ENCODE peak calls at places on chromosome 18, in seven cellular contexts. One of them, this sample, is unnamed.

GRCh38 chr18:78309307-78309706 is 670.3 kb upstream of the SALL3 start:
- DNase-seq in LoVo: no peak
- DNase-seq in non-pigmented ciliary epithelial cell: no peak
- DNase-seq in amniotic stem cell: no peak
- DNase-seq in HT-29: no peak
- DNase-seq in H54: no peak
- DNase-seq in GM23338: no peak
- DNase-seq in this sample: no peak

GRCh38 chr18:45962461-45962860 is 4.7 kb downstream of the EPG5 start:
- DNase-seq in H54: no peak
- DNase-seq in GM23338: no peak
- DNase-seq in HT-29: no peak
- DNase-seq in LoVo: no peak
- DNase-seq in amniotic stem cell: no peak
- DNase-seq in non-pigmented ciliary epithelial cell: peak
- DNase-seq in this sample: no peak

GRCh38 chr18:21085579-21086161 is 25.9 kb downstream of the ROCK1 start:
- DNase-seq in GM23338: no peak
- DNase-seq in H54: no peak
- DNase-seq in non-pigmented ciliary epithelial cell: no peak
- DNase-seq in HT-29: no peak
- DNase-seq in LoVo: no peak
- DNase-seq in amniotic stem cell: no peak
- DNase-seq in this sample: no peak

GRCh38 chr18:48875942-48876511 is 74.7 kb downstream of the SMAD7 start:
- DNase-seq in amniotic stem cell: no peak
- DNase-seq in H54: no peak
- DNase-seq in non-pigmented ciliary epithelial cell: no peak
- DNase-seq in HT-29: no peak
- DNase-seq in GM23338: peak
- DNase-seq in LoVo: no peak
- DNase-seq in this sample: no peak

GRCh38 chr18:63285332-63285731 is 34.2 kb downstream of the BCL2 start:
- DNase-seq in HT-29: no peak
- DNase-seq in amniotic stem cell: no peak
- DNase-seq in non-pigmented ciliary epithelial cell: no peak
- DNase-seq in H54: no peak
- DNase-seq in GM23338: no peak
- DNase-seq in LoVo: no peak
- DNase-seq in this sample: no peak

GRCh38 chr18:59912007-59912550 is 12.3 kb downstream of the PMAIP1 start:
- DNase-seq in HT-29: no peak
- DNase-seq in GM23338: no peak
- DNase-seq in non-pigmented ciliary epithelial cell: no peak
- DNase-seq in LoVo: no peak
- DNase-seq in H54: no peak
- DNase-seq in amniotic stem cell: no peak
- DNase-seq in this sample: no peak

GRCh38 chr18:46474487-46475366 is 182.3 kb downstream of the LOXHD1 start:
- DNase-seq in HT-29: no peak
- DNase-seq in amniotic stem cell: no peak
- DNase-seq in H54: no peak
- DNase-seq in LoVo: no peak
- DNase-seq in non-pigmented ciliary epithelial cell: no peak
- DNase-seq in GM23338: no peak
- DNase-seq in this sample: no peak

GRCh38 chr18:3596324-3597158 is 146.6 kb downstream of the TGIF1 start:
- DNase-seq in GM23338: no peak
- DNase-seq in H54: no peak
- DNase-seq in amniotic stem cell: no peak
- DNase-seq in non-pigmented ciliary epithelial cell: no peak
- DNase-seq in LoVo: no peak
- DNase-seq in HT-29: peak
- DNase-seq in this sample: no peak

GRCh38 chr18:42425025-42425424 is 470.0 kb downstream of the PIK3C3 start:
- DNase-seq in LoVo: no peak
- DNase-seq in non-pigmented ciliary epithelial cell: no peak
- DNase-seq in GM23338: peak
- DNase-seq in HT-29: no peak
- DNase-seq in amniotic stem cell: no peak
- DNase-seq in H54: no peak
- DNase-seq in this sample: no peak

GRCh38 chr18:49111191-49111988 is 160.6 kb upstream of the SMAD7 start:
- DNase-seq in amniotic stem cell: no peak
- DNase-seq in non-pigmented ciliary epithelial cell: no peak
- DNase-seq in GM23338: no peak
- DNase-seq in LoVo: no peak
- DNase-seq in H54: no peak
- DNase-seq in HT-29: peak
- DNase-seq in this sample: no peak

GRCh38 chr18:67919316-67919715 is 402.8 kb upstream of the DSEL start:
- DNase-seq in HT-29: no peak
- DNase-seq in H54: no peak
- DNase-seq in GM23338: no peak
- DNase-seq in amniotic stem cell: no peak
- DNase-seq in non-pigmented ciliary epithelial cell: no peak
- DNase-seq in LoVo: no peak
- DNase-seq in this sample: no peak

GRCh38 chr18:13269599-13270011 is 51.0 kb downstream of the LDLRAD4 start:
- DNase-seq in H54: no peak
- DNase-seq in HT-29: no peak
- DNase-seq in amniotic stem cell: no peak
- DNase-seq in LoVo: no peak
- DNase-seq in GM23338: no peak
- DNase-seq in non-pigmented ciliary epithelial cell: no peak
- DNase-seq in this sample: no peak

GRCh38 chr18:75029456-75029855 is 179.5 kb downstream of the PTGR3 start:
- DNase-seq in HT-29: no peak
- DNase-seq in non-pigmented ciliary epithelial cell: no peak
- DNase-seq in LoVo: no peak
- DNase-seq in H54: no peak
- DNase-seq in GM23338: no peak
- DNase-seq in amniotic stem cell: no peak
- DNase-seq in this sample: no peak

GRCh38 chr18:79796531-79797390 is 977 bp upstream of the KCNG2 start:
- DNase-seq in GM23338: peak
- DNase-seq in HT-29: no peak
- DNase-seq in non-pigmented ciliary epithelial cell: no peak
- DNase-seq in H54: no peak
- DNase-seq in amniotic stem cell: no peak
- DNase-seq in LoVo: no peak
- DNase-seq in this sample: no peak

GRCh38 chr18:57439617-57439975 is 4.4 kb downstream of the ONECUT2 start:
- DNase-seq in H54: no peak
- DNase-seq in non-pigmented ciliary epithelial cell: no peak
- DNase-seq in LoVo: no peak
- DNase-seq in amniotic stem cell: no peak
- DNase-seq in GM23338: peak
- DNase-seq in HT-29: no peak
- DNase-seq in this sample: no peak

GRCh38 chr18:26227051-26227672 is 917 bp downstream of the TAF4B start:
- DNase-seq in HT-29: peak
- DNase-seq in LoVo: peak
- DNase-seq in amniotic stem cell: no peak
- DNase-seq in H54: no peak
- DNase-seq in GM23338: peak
- DNase-seq in non-pigmented ciliary epithelial cell: no peak
- DNase-seq in this sample: no peak

GRCh38 chr18:10432781-10433180 is 21.7 kb upstream of the APCDD1 start:
- DNase-seq in amniotic stem cell: no peak
- DNase-seq in LoVo: no peak
- DNase-seq in GM23338: no peak
- DNase-seq in H54: no peak
- DNase-seq in non-pigmented ciliary epithelial cell: no peak
- DNase-seq in HT-29: no peak
- DNase-seq in this sample: no peak

GRCh38 chr18:45171575-45172225 is 443.6 kb upstream of the SLC14A2 start:
- DNase-seq in LoVo: no peak
- DNase-seq in H54: no peak
- DNase-seq in amniotic stem cell: no peak
- DNase-seq in GM23338: no peak
- DNase-seq in non-pigmented ciliary epithelial cell: no peak
- DNase-seq in HT-29: no peak
- DNase-seq in this sample: no peak

GRCh38 chr18:52326001-52326400 is 14.0 kb upstream of the DCC start:
- DNase-seq in LoVo: no peak
- DNase-seq in amniotic stem cell: no peak
- DNase-seq in GM23338: no peak
- DNase-seq in HT-29: no peak
- DNase-seq in non-pigmented ciliary epithelial cell: no peak
- DNase-seq in H54: no peak
- DNase-seq in this sample: no peak

GRCh38 chr18:25896956-25897355 is 193.5 kb downstream of the SS18 start:
- DNase-seq in LoVo: no peak
- DNase-seq in non-pigmented ciliary epithelial cell: no peak
- DNase-seq in amniotic stem cell: no peak
- DNase-seq in HT-29: no peak
- DNase-seq in GM23338: no peak
- DNase-seq in H54: no peak
- DNase-seq in this sample: no peak

GRCh38 chr18:48541026-48541746 is 2.4 kb downstream of the CTIF start:
- DNase-seq in LoVo: peak
- DNase-seq in GM23338: peak
- DNase-seq in HT-29: peak
- DNase-seq in amniotic stem cell: peak
- DNase-seq in H54: peak
- DNase-seq in non-pigmented ciliary epithelial cell: no peak
- DNase-seq in this sample: no peak

GRCh38 chr18:52950153-52950552 is 610.2 kb downstream of the DCC start:
- DNase-seq in HT-29: no peak
- DNase-seq in amniotic stem cell: no peak
- DNase-seq in non-pigmented ciliary epithelial cell: no peak
- DNase-seq in LoVo: no peak
- DNase-seq in GM23338: no peak
- DNase-seq in H54: no peak
- DNase-seq in this sample: no peak

GRCh38 chr18:37298816-37299215 is 266.8 kb downstream of the CELF4 start:
- DNase-seq in amniotic stem cell: no peak
- DNase-seq in HT-29: no peak
- DNase-seq in non-pigmented ciliary epithelial cell: no peak
- DNase-seq in LoVo: no peak
- DNase-seq in GM23338: no peak
- DNase-seq in H54: no peak
- DNase-seq in this sample: no peak

GRCh38 chr18:23238651-23239349 is 103.5 kb downstream of the CABLES1 start:
- DNase-seq in LoVo: no peak
- DNase-seq in non-pigmented ciliary epithelial cell: no peak
- DNase-seq in HT-29: no peak
- DNase-seq in amniotic stem cell: no peak
- DNase-seq in H54: no peak
- DNase-seq in GM23338: peak
- DNase-seq in this sample: no peak

GRCh38 chr18:43161528-43161927 is 46.0 kb upstream of the RIT2 start:
- DNase-seq in LoVo: no peak
- DNase-seq in amniotic stem cell: peak
- DNase-seq in GM23338: no peak
- DNase-seq in H54: peak
- DNase-seq in HT-29: no peak
- DNase-seq in non-pigmented ciliary epithelial cell: peak
- DNase-seq in this sample: no peak

GRCh38 chr18:59423251-59423650 is 64.2 kb upstream of the LMAN1 start:
- DNase-seq in amniotic stem cell: no peak
- DNase-seq in non-pigmented ciliary epithelial cell: no peak
- DNase-seq in LoVo: no peak
- DNase-seq in GM23338: no peak
- DNase-seq in H54: no peak
- DNase-seq in HT-29: no peak
- DNase-seq in this sample: no peak

GRCh38 chr18:79590191-79591039 is 89.2 kb upstream of the CTDP1 start:
- DNase-seq in H54: no peak
- DNase-seq in GM23338: no peak
- DNase-seq in HT-29: no peak
- DNase-seq in LoVo: no peak
- DNase-seq in amniotic stem cell: no peak
- DNase-seq in non-pigmented ciliary epithelial cell: no peak
- DNase-seq in this sample: no peak

GRCh38 chr18:78242307-78242643 is 737.3 kb upstream of the SALL3 start:
- DNase-seq in amniotic stem cell: no peak
- DNase-seq in H54: no peak
- DNase-seq in GM23338: no peak
- DNase-seq in non-pigmented ciliary epithelial cell: no peak
- DNase-seq in LoVo: no peak
- DNase-seq in HT-29: no peak
- DNase-seq in this sample: no peak

GRCh38 chr18:23573948-23574431 is 12.3 kb downstream of the NPC1 start:
- DNase-seq in HT-29: no peak
- DNase-seq in non-pigmented ciliary epithelial cell: peak
- DNase-seq in H54: peak
- DNase-seq in GM23338: peak
- DNase-seq in LoVo: no peak
- DNase-seq in amniotic stem cell: no peak
- DNase-seq in this sample: peak

GRCh38 chr18:48455555-48456478 is 46.6 kb upstream of the ZBTB7C start:
- DNase-seq in HT-29: peak
- DNase-seq in LoVo: peak
- DNase-seq in GM23338: no peak
- DNase-seq in H54: peak
- DNase-seq in non-pigmented ciliary epithelial cell: peak
- DNase-seq in amniotic stem cell: peak
- DNase-seq in this sample: no peak

This sample was measured in Panc1.